ENCODE peak calls at places on chromosomes 3 and 15, in four cellular contexts. Y, E, M and T are unnamed samples.

GRCh38 chr15:80396094-80396493 is 8.1 kb upstream of the ARNT2 start:
- DNase-seq in E (no peak), M (no peak), Y (no peak), T (no peak)

GRCh38 chr15:41797194-41797593 is 22.9 kb downstream of the MAPKBP1 start:
- DNase-seq in M (no peak), E (no peak), Y (peak), T (no peak)

GRCh38 chr3:117706037-117706436 is 996.5 kb downstream of the TUSC7 start:
- DNase-seq in E (no peak), M (peak), Y (no peak), T (no peak)

GRCh38 chr3:148233403-148233802 is 464.3 kb upstream of the AGTR1 start:
- DNase-seq in E (no peak), M (peak), Y (no peak), T (no peak)

GRCh38 chr3:7144696-7145308 is 283.9 kb downstream of the GRM7 start:
- DNase-seq in E (no peak), Y (no peak), M (no peak), T (no peak)

GRCh38 chr3:13235079-13235478 is 161.8 kb upstream of the IQSEC1 start:
- DNase-seq in E (peak), M (no peak), Y (peak), T (peak)

GRCh38 chr3:116871905-116872304 is 162.3 kb downstream of the TUSC7 start:
- DNase-seq in E (no peak), Y (no peak), M (no peak), T (no peak)

GRCh38 chr3:120092444-120092843 is 1.8 kb downstream of the GSK3B start:
- DNase-seq in E (no peak), M (no peak), Y (no peak), T (no peak)

GRCh38 chr3:125149462-125149861 is 63.1 kb downstream of the SLC12A8 start:
- DNase-seq in M (no peak), E (no peak), Y (no peak), T (no peak)

GRCh38 chr15:74960286-74960685 is 3.7 kb upstream of the RPP25 start:
- DNase-seq in Y (no peak), E (no peak), M (no peak), T (no peak)

GRCh38 chr15:56923174-56923579 is 4.7 kb downstream of the TCF12 start:
- DNase-seq in Y (no peak), E (no peak), M (no peak), T (no peak)

GRCh38 chr15:63076136-63077005 is 33.8 kb downstream of the TPM1 start:
- DNase-seq in E (no peak), Y (no peak), M (no peak), T (no peak)

GRCh38 chr3:196063456-196063855 is 18.4 kb downstream of the TFRC start:
- DNase-seq in E (no peak), M (peak), Y (no peak), T (no peak)

GRCh38 chr3:31433679-31433992 is 99.1 kb upstream of the STT3B start:
- DNase-seq in M (no peak), Y (no peak), E (no peak), T (no peak)

GRCh38 chr3:43399034-43399433 is 112.7 kb downstream of the SNRK start:
- DNase-seq in E (no peak), Y (no peak), M (no peak), T (no peak)

GRCh38 chr3:30894521-30895289 is at the start of gene GADL1:
- DNase-seq in Y (peak), E (peak), M (peak), T (no peak)

GRCh38 chr3:64490180-64490579 is 197.6 kb downstream of the ADAMTS9 start:
- DNase-seq in M (no peak), E (no peak), Y (no peak), T (no peak)

GRCh38 chr3:78204977-78205376 is 1165.1 kb downstream of the ROBO2 start:
- DNase-seq in M (peak), Y (no peak), E (no peak), T (no peak)

GRCh38 chr3:38620236-38620635 is 29.3 kb downstream of the SCN5A start:
- DNase-seq in M (peak), Y (no peak), E (no peak), T (no peak)

GRCh38 chr3:141193431-141193830 is 38.2 kb upstream of the PXYLP1 start:
- DNase-seq in M (no peak), Y (no peak), E (no peak), T (no peak)
- TF ChIP-seq POLR2A in M (no peak), Y (no peak), E (no peak), T (no peak)

DNA sequence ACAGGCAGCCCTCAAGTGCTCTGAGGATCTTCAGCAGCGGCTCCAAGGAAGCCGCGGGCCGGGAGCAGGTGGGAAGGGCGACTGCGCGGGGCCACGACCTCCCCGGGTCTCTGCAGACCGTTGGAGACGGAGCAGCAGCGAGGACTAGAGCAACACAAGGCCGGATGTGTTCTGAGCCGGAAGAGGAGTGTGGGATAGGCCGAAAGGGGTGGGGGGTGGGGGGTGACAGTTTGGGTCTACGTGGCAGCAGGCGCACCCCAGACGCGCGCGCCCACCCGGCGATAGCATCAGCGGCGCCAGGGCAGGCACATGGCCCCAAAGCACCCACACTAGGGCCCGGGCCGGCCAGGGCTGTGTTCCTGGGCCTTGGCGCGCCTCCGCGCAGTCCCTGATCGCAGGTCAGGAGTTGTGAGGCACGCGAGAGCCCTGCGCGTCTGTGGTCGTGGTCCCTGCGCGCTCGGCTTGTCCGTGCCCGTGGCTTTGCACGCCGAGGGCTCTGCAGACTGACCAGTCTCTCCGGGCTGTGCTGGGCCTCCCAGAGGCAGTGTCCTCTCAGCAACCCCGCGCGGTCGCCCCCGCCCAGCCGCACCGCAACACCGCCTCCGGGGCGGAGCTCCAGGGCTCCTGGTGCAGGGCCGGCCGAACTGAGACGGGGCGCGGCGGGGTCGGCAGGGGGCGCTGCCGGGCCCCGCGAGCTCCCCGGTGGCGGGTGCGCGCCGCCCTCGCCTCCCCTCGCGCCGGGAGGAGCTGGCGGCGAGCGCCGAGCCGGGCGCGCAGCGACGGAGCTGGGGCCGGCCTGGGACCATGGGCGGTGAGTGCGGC is at the start of gene PXYLP1:
- DNase-seq in E (peak), M (peak), Y (peak), T (peak)
- TF ChIP-seq POLR2A in E (peak), M (peak), Y (peak), T (peak)

GRCh38 chr15:88636039-88636438 is 2.8 kb upstream of the ISG20 start:
- DNase-seq in E (peak), Y (peak), M (no peak), T (no peak)

GRCh38 chr15:88637436-88637835 is 1.4 kb upstream of the ISG20 start:
- DNase-seq in M (no peak), E (peak), Y (peak), T (no peak)

GRCh38 chr15:88636654-88637053 is 2.2 kb upstream of the ISG20 start:
- DNase-seq in Y (no peak), M (peak), E (peak), T (no peak)

GRCh38 chr15:88634449-88634848 is 4.4 kb upstream of the ISG20 start:
- DNase-seq in Y (no peak), E (no peak), M (no peak), T (no peak)

DNA sequence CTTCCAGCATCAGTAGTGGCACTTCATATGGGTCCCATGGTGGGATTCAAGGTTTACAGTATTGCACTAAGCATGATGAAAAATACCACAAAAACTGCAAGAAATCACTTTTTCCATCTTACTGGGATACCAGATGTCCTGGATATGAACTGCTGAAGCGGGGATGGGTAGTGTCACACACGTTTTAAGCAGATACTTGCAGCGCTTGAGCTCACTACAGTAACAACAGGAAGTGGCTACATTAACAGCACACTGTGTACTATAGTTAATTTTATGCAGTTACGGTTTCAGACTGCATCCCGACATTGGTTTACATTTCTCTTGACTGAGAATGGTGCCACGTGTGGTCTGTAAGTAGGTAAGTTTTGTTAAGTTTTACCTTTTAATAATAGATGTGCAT is 3.5 kb upstream of the ISG20 start:
- DNase-seq in Y (peak), M (no peak), E (peak), T (no peak)
- TF ChIP-seq POLR2A in Y (peak), M (no peak), E (peak), T (no peak)

DNA sequence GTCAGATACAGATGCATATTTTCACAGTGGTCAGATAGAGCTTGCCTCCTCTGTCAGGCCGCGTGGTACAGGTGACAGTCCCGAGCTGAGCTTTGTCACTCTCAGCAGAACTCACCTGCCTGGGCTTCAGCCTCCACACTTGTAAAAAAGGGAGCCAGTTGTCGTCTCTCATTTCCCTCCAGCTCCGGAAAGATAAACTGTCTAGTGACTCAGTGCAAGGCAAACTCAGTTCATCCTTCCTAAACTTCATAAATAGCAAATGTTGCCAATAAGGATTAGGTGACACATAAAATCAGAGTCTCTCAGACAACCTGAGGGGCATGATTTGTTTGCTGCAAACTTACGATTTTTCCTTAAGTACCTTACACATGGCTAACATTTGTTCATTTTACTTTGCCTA is 116.8 kb downstream of the GABRB3 start:
- DNase-seq in M (no peak), E (no peak), Y (no peak), T (no peak)
- TF ChIP-seq POLR2A in M (no peak), E (no peak), Y (no peak), T (no peak)